ENCODE peak calls at places on chromosome 6, in four cellular contexts. W, T, P and H are unnamed samples.

GRCh38 chr6:150741633-150742200 is 123.8 kb upstream of the MTHFD1L start:
- DNase-seq in W (no peak), T (no peak), P (no peak), H (peak)

GRCh38 chr6:36296240-36296639 is 26.4 kb downstream of the PNPLA1 start:
- DNase-seq in W (no peak), T (no peak), P (peak), H (no peak)

GRCh38 chr6:170114187-170114945 is 176.5 kb downstream of the DLL1 start:
- DNase-seq in W (peak), T (no peak), P (no peak), H (no peak)

GRCh38 chr6:152127429-152128165 is 320.1 kb downstream of the ESR1 start:
- DNase-seq in W (no peak), T (no peak), P (no peak), H (no peak)

GRCh38 chr6:72458521-72458920 is 163.3 kb upstream of the KCNQ5 start:
- DNase-seq in W (no peak), T (no peak), P (no peak), H (no peak)

GRCh38 chr6:99178168-99178567 is 171.3 kb downstream of the FAXC start:
- DNase-seq in W (no peak), T (peak), P (no peak), H (no peak)

GRCh38 chr6:18216411-18216810 is 47.9 kb downstream of the DEK start:
- DNase-seq in W (no peak), T (no peak), P (peak), H (no peak)

GRCh38 chr6:22442826-22443225 is 126.5 kb upstream of the HDGFL1 start:
- DNase-seq in W (no peak), T (no peak), P (peak), H (no peak)

GRCh38 chr6:133945158-133945557 is 7.9 kb upstream of the TBPL1 start:
- DNase-seq in W (no peak), T (peak), P (peak), H (peak)

GRCh38 chr6:162538643-162539064 is 188.9 kb downstream of the PRKN start:
- DNase-seq in W (no peak), T (no peak), P (no peak), H (peak)

GRCh38 chr6:44104661-44105060 is 22.6 kb downstream of the MRPL14 start:
- DNase-seq in W (no peak), T (no peak), P (no peak), H (no peak)

GRCh38 chr6:43734294-43734665 is 35.7 kb upstream of the VEGFA start:
- DNase-seq in W (no peak), T (no peak), P (no peak), H (no peak)

GRCh38 chr6:116697475-116697874 is 16.5 kb downstream of the KPNA5 start:
- DNase-seq in W (no peak), T (no peak), P (no peak), H (no peak)

GRCh38 chr6:38115633-38116022 is 296.1 kb downstream of the ZFAND3 start:
- DNase-seq in W (no peak), T (no peak), P (no peak), H (no peak)

GRCh38 chr6:24779416-24779815 is 4.7 kb downstream of the GMNN start:
- DNase-seq in W (no peak), T (no peak), P (peak), H (no peak)

GRCh38 chr6:24778878-24779277 is 4.1 kb downstream of the GMNN start:
- DNase-seq in W (no peak), T (no peak), P (no peak), H (no peak)

GRCh38 chr6:24778121-24778520 is 3.4 kb downstream of the GMNN start:
- DNase-seq in W (no peak), T (no peak), P (no peak), H (no peak)

GRCh38 chr6:24775520-24776058 is 852 bp downstream of the GMNN start:
- DNase-seq in W (no peak), T (peak), P (peak), H (peak)

DNA sequence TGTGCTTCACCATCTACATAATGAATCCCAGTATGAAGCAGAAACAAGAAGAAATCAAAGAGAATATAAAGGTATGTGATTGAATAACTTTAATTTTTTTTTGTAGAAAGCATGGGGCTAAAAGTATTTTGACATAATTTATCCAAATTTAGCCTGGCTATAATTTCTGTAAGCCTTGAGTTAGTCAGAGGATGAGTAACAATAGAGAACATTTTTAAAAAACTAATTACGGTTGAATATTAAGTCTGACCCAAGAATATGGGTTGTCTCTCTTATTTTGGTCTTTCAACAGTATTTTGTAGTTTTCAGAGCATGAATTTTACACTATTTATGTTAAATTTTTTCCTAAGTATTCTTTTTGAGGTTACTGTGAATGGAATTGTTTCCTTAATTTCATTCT is 2.5 kb downstream of the GMNN start:
- DNase-seq in W (no peak), T (no peak), P (no peak), H (no peak)
- H3K4me3 ChIP-seq in W (no peak), T (peak), P (no peak), H (no peak)

DNA sequence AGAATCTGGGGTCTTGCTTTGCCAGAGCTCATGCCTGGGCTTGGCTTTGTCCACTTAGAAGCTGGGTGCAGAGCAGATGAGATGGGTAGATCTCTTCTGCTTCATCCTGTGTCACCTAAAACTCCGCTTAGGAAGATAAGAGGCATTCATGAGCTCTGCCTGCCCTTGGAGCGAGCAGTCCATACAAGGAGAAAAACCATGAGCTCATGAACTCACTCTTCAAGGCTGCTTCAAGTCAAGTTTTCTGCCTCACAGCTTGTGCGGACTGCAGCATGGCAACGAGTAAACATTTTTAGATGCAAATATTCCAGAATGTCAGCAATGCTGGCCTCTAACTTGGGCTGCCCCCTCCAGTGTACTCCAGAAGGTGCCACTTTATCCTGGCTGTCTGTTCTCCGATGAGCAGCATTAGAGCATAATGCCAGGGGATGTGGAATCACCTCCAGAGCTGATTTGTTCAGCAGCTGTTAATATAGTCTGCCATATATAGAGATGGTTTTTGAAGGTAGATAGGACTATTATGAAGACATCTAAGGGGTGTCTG is 10.7 kb upstream of the UQCC2 start:
- DNase-seq in W (no peak), T (no peak), P (no peak), H (no peak)
- H3K27ac ChIP-seq in W (peak), T (no peak), P (no peak), H (no peak)

GRCh38 chr6:110414669-110415296 is 592 bp downstream of the DDO start:
- DNase-seq in W (no peak), T (no peak), P (no peak), H (no peak)
- H3K4me3 ChIP-seq in W (peak), T (no peak), P (no peak), H (no peak)

DNA sequence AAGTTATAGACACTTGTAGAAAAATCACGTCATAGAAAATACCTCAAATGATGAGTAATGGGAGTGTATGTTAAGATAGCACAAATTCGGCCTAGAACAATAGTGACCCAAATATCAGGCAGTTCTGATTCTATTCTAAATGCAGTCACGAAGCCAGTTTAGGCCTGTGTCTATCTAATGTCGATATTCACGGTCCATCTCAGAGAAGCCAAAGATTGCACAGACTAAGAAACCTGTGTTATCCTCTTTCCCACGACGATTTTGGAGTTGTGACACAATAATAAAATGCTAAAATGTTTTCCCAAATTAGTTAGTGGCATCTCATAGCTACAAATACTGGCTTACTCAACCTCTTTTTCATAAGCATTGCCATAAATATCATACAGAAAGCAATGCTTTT is 4.0 kb downstream of the HIVEP2 start:
- DNase-seq in W (no peak), T (no peak), P (no peak), H (no peak)
- H3K27ac ChIP-seq in W (no peak), T (no peak), P (no peak), H (no peak)

DNA sequence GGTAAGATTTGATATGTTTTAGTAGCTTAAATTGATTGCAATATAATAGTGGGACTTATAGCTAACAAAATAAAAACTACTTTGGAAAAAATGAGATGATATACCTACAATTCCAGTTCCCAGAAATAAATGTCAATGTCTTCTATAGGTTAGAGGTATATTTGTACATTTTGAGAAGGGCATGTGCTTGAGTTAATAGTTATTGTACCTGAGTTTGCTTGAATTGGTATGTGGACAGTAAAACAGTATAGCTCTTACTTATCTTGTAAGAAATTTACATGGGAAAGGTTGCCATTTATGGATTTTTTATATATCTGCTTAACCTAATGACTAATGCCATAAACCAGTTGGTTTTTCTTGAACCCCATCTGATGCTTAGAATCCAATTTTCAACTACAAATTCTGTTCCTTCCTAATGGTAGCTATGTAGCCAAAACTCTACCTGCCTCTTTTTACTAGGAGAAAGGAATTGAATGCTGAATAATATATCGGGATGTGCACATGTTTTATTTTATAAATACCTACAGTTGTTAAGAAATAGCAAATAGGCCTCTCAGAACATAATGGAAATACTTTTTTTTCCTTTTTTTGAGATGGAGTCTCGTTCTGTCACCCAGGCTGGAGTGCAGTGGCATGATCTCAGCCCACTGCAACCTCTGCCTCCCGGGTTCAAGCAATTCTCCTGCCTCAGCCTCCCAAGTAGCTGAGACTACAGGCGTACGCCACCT is 4.9 kb downstream of the LOC128125822 start:
- DNase-seq in W (no peak), T (no peak), P (no peak), H (no peak)
- H3K4me3 ChIP-seq in W (no peak), T (no peak), P (no peak), H (no peak)